ENCODE peak calls at places on chromosome 11, in four cellular contexts. I, A, D and S are unnamed samples.

GRCh38 chr11:69351460-69351859 is 57.5 kb downstream of the MYEOV start:
- DNase-seq in I (no peak), A (no peak), D (no peak), S (no peak)

GRCh38 chr11:103659743-103660142 is 376.7 kb upstream of the DDI1 start:
- DNase-seq in I (no peak), A (no peak), D (no peak), S (no peak)

GRCh38 chr11:63537293-63538101 is 889 bp downstream of the PLAAT4 start:
- DNase-seq in I (no peak), A (no peak), D (no peak), S (peak; percentile 61)

GRCh38 chr11:66717925-66718319 is 11.1 kb downstream of the SPTBN2 start:
- DNase-seq in I (no peak), A (no peak), D (no peak), S (no peak)

GRCh38 chr11:1573077-1573846 is 1.2 kb upstream of the DUSP8 start:
- DNase-seq in I (no peak), A (no peak), D (no peak), S (no peak)

GRCh38 chr11:3747704-3748103 is 49.6 kb downstream of the NUP98 start:
- DNase-seq in I (peak; percentile 3), A (no peak), D (no peak), S (no peak)

GRCh38 chr11:101860694-101861371 is 54.0 kb upstream of the CEP126 start:
- DNase-seq in I (peak; percentile 64), A (no peak), D (no peak), S (peak; percentile 56)

GRCh38 chr11:61974766-61975631 is 7.6 kb upstream of the FTH1 start:
- DNase-seq in I (no peak), A (no peak), D (no peak), S (no peak)